ENCODE peak calls at places on chromosomes 11 and 22, in five cellular contexts. Q is A549, H is GM12878, U is K562, E is endothelial cell of umbilical vein. K is an unnamed sample.

GRCh38 chr11:37506516-37506915 is 908.5 kb upstream of the RAG2 start:
- DNase-seq in E (no peak), H (no peak), Q (no peak), U (no peak), K (peak; percentile 6)

GRCh38 chr22:49090853-49091135 is 736.9 kb downstream of the BRD1 start:
- DNase-seq in H (no peak), E (no peak), U (no peak), Q (no peak), K (no peak)

GRCh38 chr11:95445746-95446333 is 214.8 kb upstream of the SESN3 start:
- DNase-seq in E (no peak), U (no peak), Q (no peak), H (no peak), K (no peak)

GRCh38 chr11:132264616-132265015 is 894.2 kb downstream of the NTM start:
- DNase-seq in H (no peak), U (no peak), Q (no peak), E (no peak), K (no peak)

GRCh38 chr11:114501901-114502300 is 57.8 kb downstream of the NXPE1 start:
- DNase-seq in E (no peak), H (no peak), U (no peak), Q (no peak), K (no peak)

GRCh38 chr11:130076774-130077481 is 7.2 kb downstream of the APLP2 start:
- DNase-seq in Q (no peak), H (no peak), U (no peak), E (no peak), K (no peak)

GRCh38 chr11:35393093-35393492 is 26.3 kb downstream of the SLC1A2 start:
- DNase-seq in U (no peak), Q (no peak), E (no peak), H (no peak), K (peak; percentile 16)

GRCh38 chr11:32333335-32333991 is 101.9 kb downstream of the WT1 start:
- DNase-seq in U (no peak), H (no peak), Q (peak; percentile 73), E (peak; percentile 28), K (no peak)

GRCh38 chr11:78241475-78241874 is 52.8 kb downstream of the USP35 start:
- DNase-seq in U (no peak), Q (no peak), E (no peak), H (no peak), K (no peak)

GRCh38 chr11:74702383-74703007 is 28.7 kb downstream of the CHRDL2 start:
- DNase-seq in E (peak; percentile 73), H (no peak), Q (peak; percentile 84), U (peak; percentile 85), K (peak; percentile 71)

GRCh38 chr11:118913411-118914125 is 12.2 kb downstream of the BCL9L start:
- DNase-seq in H (no peak), Q (no peak), E (no peak), U (no peak), K (peak; percentile 68)
- H3K4me3 ChIP-seq in H (peak overlapping the region; percentile 15), Q (peak overlapping the region; percentile 19), E (no peak overlapping the region), U (no peak overlapping the region), K (no peak overlapping the region)

GRCh38 chr11:76835928-76836612 is 24.6 kb upstream of the ACER3 start:
- DNase-seq in E (peak; percentile 64), H (no peak), U (no peak), Q (no peak), K (peak; percentile 26)
- TF ChIP-seq MYC in E (no peak), H (no peak), U (no peak), Q (no peak), K (no peak)

GRCh38 chr22:46069518-46070214 is 80.7 kb upstream of the PPARA start:
- DNase-seq in H (no peak), U (no peak), Q (no peak), E (peak; percentile 92), K (peak; percentile 89)

GRCh38 chr22:46067159-46068111 is 82.9 kb upstream of the PPARA start:
- DNase-seq in Q (no peak), E (peak; percentile 62), H (no peak), U (no peak), K (no peak)

GRCh38 chr22:46068908-46069481 is 81.3 kb upstream of the PPARA start:
- DNase-seq in E (no peak), U (no peak), H (no peak), Q (no peak), K (peak; percentile 27)

GRCh38 chr22:46066691-46067090 is 83.6 kb upstream of the PPARA start:
- DNase-seq in H (no peak), U (no peak), Q (no peak), E (peak; percentile 62), K (no peak)

DNA sequence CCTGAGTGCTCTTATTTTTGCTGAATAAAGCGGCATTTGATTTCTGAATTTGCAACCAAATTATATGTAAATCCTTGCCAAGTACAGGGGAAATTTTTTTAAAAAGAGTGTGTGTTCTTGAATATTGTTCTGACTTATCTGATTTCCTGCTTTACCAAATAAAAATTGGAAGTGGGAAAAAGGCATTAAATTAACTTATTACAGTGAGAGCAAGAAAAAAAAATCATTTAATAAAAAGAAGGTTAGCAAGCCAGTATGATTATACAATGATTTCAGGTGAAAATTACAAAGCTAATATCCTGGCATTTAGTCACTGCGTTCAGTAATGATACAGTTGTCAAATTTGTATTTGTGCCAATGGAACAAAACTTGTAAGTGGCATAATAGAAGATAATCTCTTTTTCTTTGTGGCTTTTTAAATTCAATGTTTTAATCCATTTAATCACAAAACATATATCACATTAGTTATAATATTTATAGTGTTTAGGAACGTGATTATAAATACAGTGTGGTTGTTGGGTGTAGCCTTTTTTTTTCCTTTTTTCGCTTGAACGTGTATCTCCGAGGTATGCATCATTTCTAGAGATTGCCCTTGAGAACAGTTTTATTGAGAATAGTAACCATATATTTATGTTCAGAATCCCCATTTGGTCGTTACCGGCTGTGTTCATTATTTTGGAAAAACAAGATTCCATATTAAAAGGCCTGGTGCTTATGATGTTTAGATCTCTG is 82.0 kb upstream of the PPARA start:
- DNase-seq in Q (no peak), H (no peak), E (peak; percentile 71), U (no peak), K (no peak)
- H3K4me3 ChIP-seq in Q (peak overlapping the region; percentile 73), H (peak overlapping the region; percentile 73), E (peak overlapping the region; percentile 59), U (no peak overlapping the region), K (peak overlapping the region; percentile 72)

DNA sequence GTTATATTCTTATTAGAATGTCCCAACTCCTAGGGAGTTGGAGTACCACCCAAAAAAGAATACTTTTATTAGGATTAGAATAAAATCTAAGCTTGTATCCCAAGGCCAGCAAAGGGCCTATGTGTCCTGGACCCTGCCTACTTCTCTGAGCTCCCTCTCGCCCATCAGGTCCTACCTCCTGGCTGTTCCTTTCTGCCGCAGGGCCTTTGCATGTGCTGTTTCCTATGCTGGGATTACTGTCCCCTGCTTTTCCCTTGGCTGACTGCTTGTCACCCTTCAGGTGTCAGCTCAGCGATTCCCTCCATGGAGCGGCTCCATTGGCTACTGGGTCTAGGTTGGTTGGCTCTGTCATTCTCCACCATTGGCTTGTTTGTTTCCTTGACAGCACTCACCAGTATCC is 13.4 kb downstream of the MYO7A start:
- DNase-seq in U (no peak), H (no peak), E (no peak), Q (no peak), K (no peak)
- TF ChIP-seq MYC in U (no peak), H (no peak), E (no peak), Q (no peak), K (no peak)

GRCh38 chr22:37547249-37547741 is 13.0 kb upstream of the CDC42EP1 start:
- DNase-seq in U (no peak), H (no peak), Q (no peak), E (no peak), K (no peak)

GRCh38 chr22:37546436-37547248 is 13.6 kb upstream of the CDC42EP1 start:
- DNase-seq in U (no peak), Q (no peak), E (peak; percentile 44), H (no peak), K (no peak)

GRCh38 chr22:37545703-37546435 is 14.4 kb upstream of the CDC42EP1 start:
- DNase-seq in H (no peak), Q (peak; percentile 79), E (peak; percentile 95), U (no peak), K (no peak)

GRCh38 chr22:37542959-37543358 is 17.3 kb upstream of the CDC42EP1 start:
- DNase-seq in E (no peak), U (no peak), H (no peak), Q (no peak), K (no peak)

DNA sequence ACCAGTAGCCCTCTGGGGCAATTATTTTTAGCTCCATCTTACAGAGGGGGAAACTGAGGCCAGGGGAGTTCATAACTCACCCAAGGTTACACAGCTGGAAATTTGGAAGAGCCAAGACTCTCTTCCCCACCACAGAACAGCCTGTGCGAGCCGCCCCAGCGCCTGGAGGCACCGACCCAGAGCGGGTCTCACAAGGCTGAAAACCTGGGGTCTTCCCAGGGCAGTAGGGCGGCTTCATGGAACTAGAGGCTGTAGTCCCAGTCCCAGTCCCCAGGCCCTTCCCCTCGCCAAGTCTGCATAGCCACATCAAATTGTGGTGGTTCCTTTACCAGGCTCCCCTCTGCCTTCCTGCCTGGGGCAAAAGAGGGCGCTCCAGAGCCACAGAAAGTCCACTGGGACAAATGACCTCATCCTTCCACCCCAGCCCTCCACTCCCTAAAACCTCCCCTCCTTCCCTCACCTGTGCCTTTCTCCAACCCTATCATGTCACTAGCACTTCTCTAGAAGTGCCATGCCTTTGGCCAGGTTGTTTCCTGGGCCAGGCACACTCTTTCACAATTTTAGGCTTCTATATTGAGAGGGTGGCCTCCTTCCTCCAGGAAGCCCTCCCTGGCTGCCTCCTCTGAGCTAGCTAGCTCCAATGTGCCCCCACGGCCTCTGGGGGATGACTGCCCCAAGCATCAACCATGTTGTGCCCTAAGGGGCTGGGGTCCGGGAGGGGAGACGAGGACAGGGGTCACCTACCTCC is 15.2 kb upstream of the CDC42EP1 start:
- DNase-seq in H (no peak), U (peak; percentile 71), E (peak; percentile 80), Q (peak; percentile 62), K (peak; percentile 68)
- H3K4me3 ChIP-seq in H (no peak overlapping the region), U (no peak overlapping the region), E (no peak overlapping the region), Q (peak overlapping the region; percentile 36), K (no peak overlapping the region)

GRCh38 chr11:128420277-128420676 is 167.1 kb downstream of the ETS1 start:
- DNase-seq in U (no peak), Q (no peak), H (no peak), E (no peak), K (no peak)

GRCh38 chr11:128419012-128419767 is 168.2 kb downstream of the ETS1 start:
- DNase-seq in E (no peak), H (no peak), Q (no peak), U (no peak), K (no peak)

GRCh38 chr11:128416976-128417375 is 170.4 kb downstream of the ETS1 start:
- DNase-seq in E (no peak), Q (no peak), U (no peak), H (no peak), K (no peak)

GRCh38 chr11:128415539-128415938 is 171.8 kb downstream of the ETS1 start:
- DNase-seq in Q (no peak), U (no peak), E (peak; percentile 35), H (peak; percentile 47), K (no peak)

DNA sequence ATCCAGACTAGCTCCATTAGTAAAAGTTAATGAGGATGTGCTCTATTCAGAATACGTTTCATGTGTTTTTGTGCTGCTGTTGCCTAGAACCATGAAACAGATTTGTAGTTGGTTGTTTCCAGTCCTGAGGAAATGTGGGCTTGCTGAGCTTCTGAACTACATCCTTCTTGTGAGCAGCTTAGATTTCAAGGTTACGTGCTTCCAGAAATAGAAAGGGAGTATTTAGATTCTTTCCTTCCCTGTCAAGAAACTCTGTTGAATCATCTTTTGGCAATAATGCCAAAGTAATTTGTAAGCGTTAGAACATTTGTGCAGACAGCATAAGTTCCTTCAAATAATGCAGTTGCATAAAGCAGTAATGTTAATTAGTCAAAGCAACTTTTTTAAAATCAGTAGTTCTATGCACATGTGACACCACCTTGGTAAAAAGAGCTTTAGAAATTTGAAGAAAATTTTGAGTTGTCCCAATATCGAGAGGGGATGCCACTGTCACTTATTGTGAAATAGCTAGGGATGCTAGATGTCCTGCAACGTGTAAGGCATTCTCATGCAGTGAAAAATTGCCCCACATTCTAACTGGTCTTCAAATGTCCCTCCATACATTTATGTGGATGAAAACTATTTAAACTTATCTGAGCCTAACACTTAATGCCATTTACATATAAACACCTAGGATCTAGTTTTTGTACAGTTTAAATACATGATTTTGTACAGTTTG is 169.6 kb downstream of the ETS1 start:
- DNase-seq in Q (no peak), U (no peak), E (no peak), H (no peak), K (no peak)
- TF ChIP-seq MYC in Q (no peak), U (no peak), E (no peak), H (no peak), K (no peak)